ENCODE peak calls at places on chromosomes 12 and 14, in eight cellular contexts. V is OCI-LY7; T is PC-3; H is heart left ventricle; B is tibial artery; C is CD4-positive, CD25-positive, alpha-beta regulatory T cell; Y is heart right ventricle; W is aorta. J is an unnamed sample.
A peak's percentile ranks its signal among the peaks of the same experiment; 100 is the strongest.

GRCh38 chr12:124179936-124180605 is 114.8 kb upstream of the RFLNA start:
- DNase-seq in V (no peak), T (no peak), H (no peak), B (no peak), C (no peak), Y (no peak), W (no peak), J (no peak)

GRCh38 chr12:117518594-117519270 is 157.3 kb upstream of the NOS1 start:
- DNase-seq in V (no peak), T (peak; percentile 43), H (no peak), B (no peak), C (no peak), Y (no peak), W (no peak), J (no peak)

GRCh38 chr12:59717436-59717835 is 121.6 kb downstream of the SLC16A7 start:
- DNase-seq in V (no peak), T (no peak), H (no peak), B (no peak), C (no peak), Y (no peak), W (no peak), J (no peak)

GRCh38 chr12:90086281-90086680 is 377.6 kb upstream of the ATP2B1 start:
- DNase-seq in V (no peak), T (peak; percentile 45), H (no peak), B (no peak), C (no peak), Y (no peak), W (no peak), J (no peak)

GRCh38 chr12:31021809-31022492 is 51.7 kb upstream of the DDX11 start:
- DNase-seq in V (no peak), T (peak; percentile 69), H (no peak), B (no peak), C (no peak), Y (no peak), W (no peak), J (no peak)

GRCh38 chr14:104049576-104050240 is 35.8 kb upstream of the ASPG start:
- DNase-seq in V (no peak), T (no peak), H (no peak), B (no peak), C (no peak), Y (no peak), W (no peak), J (no peak)

GRCh38 chr14:35492569-35493014 is 41.4 kb upstream of the INSM2 start:
- DNase-seq in V (no peak), T (no peak), H (no peak), B (no peak), C (no peak), Y (no peak), W (no peak), J (no peak)

GRCh38 chr14:32307881-32308582 is 21.1 kb upstream of the AKAP6 start:
- DNase-seq in V (no peak), T (peak; percentile 77), H (no peak), B (no peak), C (no peak), Y (no peak), W (no peak), J (no peak)

GRCh38 chr12:122944588-122944987 is 21.7 kb downstream of the ABCB9 start:
- DNase-seq in V (no peak), T (peak; percentile 96), H (no peak), B (no peak), C (no peak), Y (no peak), W (no peak), J (no peak)

GRCh38 chr12:116955382-116956021 is 44.8 kb downstream of the FBXW8 start:
- DNase-seq in V (peak; percentile 69), T (peak; percentile 86), H (no peak), B (no peak), C (peak; percentile 49), Y (no peak), W (no peak), J (no peak)

GRCh38 chr14:92490239-92490959 is 23.2 kb upstream of the RIN3 start:
- DNase-seq in V (no peak), T (no peak), H (no peak), B (no peak), C (no peak), Y (peak; percentile 6), W (no peak), J (no peak)

GRCh38 chr12:105279460-105280056 is 43.6 kb upstream of the APPL2 start:
- DNase-seq in V (peak; percentile 64), T (no peak), H (peak; percentile 11), B (no peak), C (peak; percentile 24), Y (peak; percentile 24), W (no peak), J (no peak)

GRCh38 chr14:104341532-104342434 is 203.4 kb downstream of the KIF26A start:
- DNase-seq in V (peak; percentile 44), T (peak; percentile 79), H (no peak), B (no peak), C (no peak), Y (no peak), W (no peak), J (peak; percentile 73)

GRCh38 chr12:97313471-97314190 is 149.0 kb upstream of the RMST start:
- DNase-seq in V (no peak), T (no peak), H (no peak), B (no peak), C (no peak), Y (no peak), W (no peak), J (no peak)

GRCh38 chr14:65792208-65792905 is 379.8 kb downstream of the FUT8 start:
- DNase-seq in V (no peak), T (peak; percentile 81), H (no peak), B (no peak), C (no peak), Y (no peak), W (no peak), J (no peak)

GRCh38 chr12:26239127-26239500 is 43.7 kb downstream of the SSPN start:
- DNase-seq in V (no peak), T (no peak), H (no peak), B (no peak), C (no peak), Y (no peak), W (no peak), J (no peak)

GRCh38 chr12:95805864-95806669 is 15.5 kb upstream of the NTN4 start:
- DNase-seq in V (no peak), T (peak; percentile 99), H (no peak), B (peak; percentile 64), C (peak; percentile 17), Y (no peak), W (no peak), J (no peak)

GRCh38 chr12:102748704-102749103 is 168.3 kb downstream of the PAH start:
- DNase-seq in V (no peak), T (no peak), H (no peak), B (no peak), C (no peak), Y (no peak), W (no peak), J (no peak)

GRCh38 chr12:96257550-96258392 is 63.6 kb downstream of the ELK3 start:
- DNase-seq in V (peak; percentile 7), T (no peak), H (no peak), B (no peak), C (no peak), Y (no peak), W (no peak), J (no peak)

GRCh38 chr12:12606793-12607589 is 4.7 kb upstream of the CREBL2 start:
- DNase-seq in V (no peak), T (peak; percentile 77), H (no peak), B (no peak), C (no peak), Y (no peak), W (no peak), J (no peak)

GRCh38 chr14:72480465-72481243 is 413.2 kb downstream of the DPF3 start:
- DNase-seq in V (peak; percentile 4), T (no peak), H (no peak), B (no peak), C (no peak), Y (no peak), W (no peak), J (no peak)

GRCh38 chr14:96614528-96614927 is 112.3 kb downstream of the PAPOLA start:
- DNase-seq in V (no peak), T (no peak), H (no peak), B (no peak), C (no peak), Y (no peak), W (no peak), J (no peak)

DNA sequence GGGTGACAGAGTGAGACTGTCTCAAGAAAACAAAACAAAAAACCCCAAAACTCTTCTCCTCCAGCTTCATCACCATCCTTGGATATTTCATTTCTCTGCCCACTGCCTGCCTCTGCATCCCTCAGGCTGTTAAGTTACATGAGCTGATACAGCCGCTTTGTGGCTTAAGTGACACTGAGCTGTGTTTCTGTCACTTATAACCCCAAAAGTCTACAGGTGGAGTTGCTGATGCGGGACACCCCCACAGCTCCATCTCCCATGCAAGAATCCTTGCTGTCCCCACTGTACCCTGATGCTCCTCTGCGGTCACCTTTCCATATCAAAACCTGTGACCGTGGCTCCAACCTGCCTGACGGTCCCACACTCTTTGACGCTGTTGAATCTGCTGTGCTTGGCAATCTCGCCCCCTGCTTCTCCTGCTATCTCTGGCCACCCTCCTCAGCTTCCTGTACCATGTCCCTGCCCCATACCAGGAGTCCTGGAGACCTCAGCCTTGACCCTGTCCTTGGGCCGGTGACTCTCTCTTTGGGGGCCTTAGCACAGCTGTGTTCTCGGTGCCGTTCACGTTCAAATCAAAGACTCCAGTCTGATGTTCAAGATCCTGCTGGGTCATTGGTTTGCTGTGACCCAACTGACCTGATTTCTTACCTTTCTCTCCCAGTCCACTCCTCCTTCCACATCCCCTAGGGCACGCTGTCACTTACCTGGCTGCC is 20.3 kb downstream of the HVCN1 start:
- DNase-seq in V (peak; percentile 52), T (no peak), H (no peak), B (no peak), C (no peak), Y (no peak), W (no peak), J (no peak)
- H3K4me1 ChIP-seq in V (peaks cover 62% of the 10 kb centered on the region), T (no peaks in the 10 kb centered on the region), H (no peaks in the 10 kb centered on the region), B (no peaks in the 10 kb centered on the region), C (peaks cover 18% of the 10 kb centered on the region), Y (no peaks in the 10 kb centered on the region), W (no peaks in the 10 kb centered on the region), J (no peaks in the 10 kb centered on the region)

GRCh38 chr14:89013098-89013504 is 188.7 kb downstream of the TTC8 start:
- DNase-seq in V (peak; percentile 18), T (peak; percentile 59), H (no peak), B (no peak), C (no peak), Y (no peak), W (no peak), J (no peak)
- H3K4me3 ChIP-seq in V (no peak overlapping the region), T (no peak overlapping the region), H (no peak overlapping the region), B (no peak overlapping the region), C (no peak overlapping the region), Y (no peak overlapping the region), W (no peak overlapping the region), J (no peak overlapping the region)

DNA sequence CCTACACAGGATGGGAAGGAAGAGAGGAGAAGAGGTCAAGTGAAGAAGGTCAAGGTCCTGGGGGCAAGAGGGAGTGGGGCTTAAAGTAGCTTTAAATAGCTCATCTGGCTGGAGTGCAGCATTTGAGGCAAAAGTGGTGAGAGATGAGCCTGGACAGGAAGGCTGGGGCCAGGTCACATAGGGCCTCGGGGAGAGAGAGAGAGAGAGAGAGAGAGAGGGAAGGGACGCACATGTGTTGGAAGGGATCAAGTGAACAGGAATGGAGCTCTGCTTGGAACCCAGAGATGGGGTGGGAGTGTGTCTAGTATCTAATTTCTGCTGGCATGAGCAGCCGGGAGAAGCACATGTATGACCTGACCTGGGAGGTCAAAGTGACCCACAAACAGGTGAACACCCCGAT is 407.5 kb downstream of the MED13L start:
- DNase-seq in V (no peak), T (no peak), H (no peak), B (no peak), C (no peak), Y (peak; percentile 8), W (no peak), J (no peak)
- H3K27ac ChIP-seq in V (no peak overlapping the region), T (no peak overlapping the region), H (peak overlapping the region; percentile 34), B (no peak overlapping the region), C (no peak overlapping the region), Y (peak overlapping the region; percentile 62), W (no peak overlapping the region), J (no peak overlapping the region)

GRCh38 chr14:94024549-94024948 is 1.6 kb upstream of the OTUB2 start:
- DNase-seq in V (no peak), T (no peak), H (no peak), B (no peak), C (no peak), Y (no peak), W (no peak), J (no peak)
- H3K4me1 ChIP-seq in V (peaks cover 10% of the 10 kb centered on the region), T (peaks cover 51% of the 10 kb centered on the region), H (peaks cover 2% of the 10 kb centered on the region), B (peaks cover 9% of the 10 kb centered on the region), C (peaks cover 14% of the 10 kb centered on the region), Y (peaks cover 11% of the 10 kb centered on the region), W (no peaks in the 10 kb centered on the region), J (no peaks in the 10 kb centered on the region)